ENCODE peak calls at places on chromosome 12, in four cellular contexts. V is AG04450; R is EL; F is stimulated activated CD4-positive, alpha-beta T cell treated with anti-CD3 and anti-CD28 coated beads, Interleukin-1b, Interleukin-23, amount 100 ng/mL, for 1 hour. Y is an unnamed sample.

GRCh38 chr12:53325539-53326061 is 4.2 kb upstream of the AAAS start:
- DNase-seq in V (no peak), R (peak), F (no peak), Y (no peak)

GRCh38 chr12:122159879-122160278 is 14.1 kb downstream of the IL31 start:
- DNase-seq in V (no peak), R (no peak), F (no peak), Y (no peak)

GRCh38 chr12:82097438-82097837 is 260.7 kb downstream of the CCDC59 start:
- DNase-seq in V (no peak), R (no peak), F (no peak), Y (no peak)

GRCh38 chr12:124445121-124445718 is 122.2 kb downstream of the NCOR2 start:
- DNase-seq in V (no peak), R (no peak), F (no peak), Y (no peak)

GRCh38 chr12:2397356-2398045 is 344.7 kb downstream of the CACNA1C start:
- DNase-seq in V (no peak), R (no peak), F (no peak), Y (no peak)

GRCh38 chr12:127083028-127083949 is 1183.7 kb upstream of the TMEM132C start:
- DNase-seq in V (peak), R (peak), F (no peak), Y (peak)

GRCh38 chr12:52949413-52950331 is 754 bp downstream of the KRT18 start:
- DNase-seq in V (peak), R (peak), F (no peak), Y (peak)

GRCh38 chr12:54364413-54364812 is at the start of gene GPR84:
- DNase-seq in V (no peak), R (no peak), F (no peak), Y (no peak)

GRCh38 chr12:15688838-15689237 is 100.3 kb downstream of the EPS8 start:
- DNase-seq in V (no peak), R (no peak), F (no peak), Y (no peak)

GRCh38 chr12:116028619-116029018 is 248.9 kb downstream of the MED13L start:
- DNase-seq in V (no peak), R (no peak), F (no peak), Y (no peak)

GRCh38 chr12:6399884-6400670 is 16.1 kb downstream of the LTBR start:
- DNase-seq in V (no peak), R (no peak), F (no peak), Y (no peak)

Y was measured in HFFc6.